ENCODE peak calls at places on chromosome 19, in five cellular contexts. L is mesenchymal stem cell, J is H1, N is H9, B is trophoblast cell. T is an unnamed sample.

GRCh38 chr19:35644987-35645679 is 3.0 kb upstream of the COX6B1 start:
- DNase-seq in L (no peak), J (peak), N (peak), B (peak), T (peak)

GRCh38 chr19:54096642-54097106 is 3.9 kb downstream of the OSCAR start:
- DNase-seq in L (peak), J (peak), N (peak), B (no peak), T (no peak)

GRCh38 chr19:51681286-51681956 is 11.7 kb upstream of the SPACA6 start:
- DNase-seq in L (peak), J (no peak), N (no peak), B (peak), T (no peak)

GRCh38 chr19:41861846-41862245 is 1.8 kb downstream of the RPS19 start:
- DNase-seq in L (no peak), J (no peak), N (no peak), B (no peak), T (no peak)

GRCh38 chr19:5627395-5627904 is 4.6 kb downstream of the SAFB start:
- DNase-seq in L (peak), J (no peak), N (peak), B (no peak), T (no peak)

GRCh38 chr19:18995804-18996241 is 37.5 kb downstream of the SUGP2 start:
- DNase-seq in L (peak), J (peak), N (peak), B (peak), T (peak)

GRCh38 chr19:19207637-19208582 is 3.8 kb upstream of the NCAN start:
- DNase-seq in L (no peak), J (no peak), N (no peak), B (no peak), T (no peak)

GRCh38 chr19:11223208-11223607 is 16.2 kb upstream of the ANGPTL8 start:
- DNase-seq in L (no peak), J (no peak), N (no peak), B (no peak), T (no peak)

GRCh38 chr19:18294467-18294864 is 13.0 kb upstream of the JUND start:
- DNase-seq in L (no peak), J (no peak), N (peak), B (peak), T (no peak)

GRCh38 chr19:35261356-35262100 is 7.2 kb upstream of the USF2 start:
- DNase-seq in L (no peak), J (no peak), N (peak), B (no peak), T (no peak)

GRCh38 chr19:33268162-33268991 is 34.0 kb downstream of the CEBPA start:
- DNase-seq in L (no peak), J (no peak), N (no peak), B (no peak), T (no peak)

GRCh38 chr19:38441660-38442348 is 8.3 kb downstream of the RYR1 start:
- DNase-seq in L (no peak), J (peak), N (peak), B (no peak), T (no peak)

GRCh38 chr19:3623716-3624115 is 2.9 kb downstream of the CACTIN start:
- DNase-seq in L (no peak), J (no peak), N (no peak), B (no peak), T (no peak)

GRCh38 chr19:29528350-29528945 is 2.7 kb downstream of the VSTM2B start:
- DNase-seq in L (peak), J (peak), N (peak), B (peak), T (peak)

GRCh38 chr19:507286-508203 is at the start of gene TPGS1:
- DNase-seq in L (peak), J (peak), N (peak), B (peak), T (peak)

GRCh38 chr19:38731654-38732301 is 12.5 kb downstream of the CAPN12 start:
- DNase-seq in L (no peak), J (no peak), N (peak), B (no peak), T (no peak)

GRCh38 chr19:56566904-56567273 is 379 bp upstream of the ZNF470 start:
- DNase-seq in L (no peak), J (no peak), N (peak), B (peak), T (no peak)

GRCh38 chr19:14496849-14497346 is 971 bp upstream of the GIPC1 start:
- DNase-seq in L (no peak), J (no peak), N (no peak), B (no peak), T (no peak)

GRCh38 chr19:14507704-14508246 is 10.4 kb downstream of the DNAJB1 start:
- DNase-seq in L (peak), J (no peak), N (no peak), B (peak), T (no peak)

GRCh38 chr19:6402058-6402457 is 9.1 kb upstream of the GTF2F1 start:
- DNase-seq in L (no peak), J (no peak), N (no peak), B (no peak), T (no peak)

GRCh38 chr19:19487077-19488040 is 28.0 kb downstream of the TSSK6 start:
- DNase-seq in L (no peak), J (no peak), N (no peak), B (no peak), T (no peak)

GRCh38 chr19:54594737-54595136 is 1.3 kb downstream of the LILRA1 start:
- DNase-seq in L (no peak), J (no peak), N (no peak), B (no peak), T (no peak)

GRCh38 chr19:39676004-39676403 is 20.3 kb downstream of the LGALS16 start:
- DNase-seq in L (no peak), J (peak), N (no peak), B (no peak), T (no peak)

GRCh38 chr19:4457654-4458406 is at the start of gene UBXN6:
- DNase-seq in L (peak), J (peak), N (peak), B (peak), T (peak)

GRCh38 chr19:3523361-3524074 is 15.5 kb upstream of the TEKTIP1 start:
- DNase-seq in L (no peak), J (no peak), N (no peak), B (no peak), T (no peak)

GRCh38 chr19:3804429-3804828 is 18.2 kb upstream of the MATK start:
- DNase-seq in L (no peak), J (no peak), N (no peak), B (no peak), T (no peak)

GRCh38 chr19:47081095-47081494 is 32.5 kb downstream of the ZC3H4 start:
- DNase-seq in L (no peak), J (no peak), N (no peak), B (peak), T (no peak)

GRCh38 chr19:33248954-33249613 is 23.4 kb upstream of the SLC7A10 start:
- DNase-seq in L (no peak), J (no peak), N (no peak), B (peak), T (no peak)

GRCh38 chr19:41309225-41310030 is 544 bp upstream of the CCDC97 start:
- DNase-seq in L (peak), J (peak), N (no peak), B (no peak), T (no peak)

GRCh38 chr19:52710538-52710937 is 24.3 kb downstream of the ZNF611 start:
- DNase-seq in L (no peak), J (no peak), N (no peak), B (no peak), T (no peak)

GRCh38 chr19:17264641-17264979 is at the start of gene USHBP1:
- DNase-seq in L (no peak), J (peak), N (peak), B (no peak), T (no peak)

GRCh38 chr19:49441960-49442350 is 628 bp upstream of the SLC17A7 start:
- DNase-seq in L (no peak), J (no peak), N (no peak), B (no peak), T (no peak)

GRCh38 chr19:7373862-7374261 is 25.1 kb downstream of the ARHGEF18 start:
- DNase-seq in L (peak), J (no peak), N (peak), B (peak), T (no peak)

GRCh38 chr19:14479985-14480694 is 5.0 kb upstream of the PTGER1 start:
- DNase-seq in L (peak), J (peak), N (peak), B (peak), T (peak)

DNA sequence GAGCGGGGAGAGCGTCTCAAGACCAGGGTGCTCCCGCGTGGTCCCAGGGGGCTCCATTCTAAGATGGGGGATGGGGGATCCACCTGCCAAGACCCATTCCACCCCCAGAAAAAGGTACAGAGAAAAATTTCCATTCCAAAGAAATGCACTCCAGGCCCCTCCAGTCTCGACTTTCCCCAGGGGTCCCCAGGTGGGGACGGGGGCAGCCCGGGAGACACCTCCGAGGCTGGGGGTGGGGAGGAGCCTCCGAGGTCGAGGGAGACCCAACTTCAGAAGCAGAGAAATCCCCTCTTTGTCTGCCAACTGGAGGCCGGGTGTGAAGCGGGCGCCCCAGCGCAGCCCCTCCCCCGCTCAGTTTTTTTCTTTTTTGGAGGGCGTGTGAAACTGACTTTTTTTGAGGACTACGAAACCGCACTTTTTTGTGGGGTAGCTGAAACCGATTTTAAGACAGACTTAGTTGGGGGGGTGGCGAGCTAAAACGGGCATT is 1.3 kb downstream of the TCF3 start:
- DNase-seq in L (peak), J (peak), N (no peak), B (no peak), T (peak)
- H2AK5ac ChIP-seq in L (no peak), J (peak), N (no peak), B (peak), T (peak)

GRCh38 chr19:2381151-2381822 is 21.2 kb downstream of the TMPRSS9 start:
- DNase-seq in L (peak), J (no peak), N (no peak), B (no peak), T (peak)

GRCh38 chr19:2380567-2380966 is 20.5 kb downstream of the TMPRSS9 start:
- DNase-seq in L (no peak), J (no peak), N (no peak), B (no peak), T (no peak)

GRCh38 chr19:2374808-2375207 is 14.7 kb downstream of the TMPRSS9 start:
- DNase-seq in L (no peak), J (no peak), N (no peak), B (no peak), T (no peak)

GRCh38 chr19:2375341-2376121 is 15.5 kb downstream of the TMPRSS9 start:
- DNase-seq in L (no peak), J (no peak), N (no peak), B (no peak), T (no peak)

DNA sequence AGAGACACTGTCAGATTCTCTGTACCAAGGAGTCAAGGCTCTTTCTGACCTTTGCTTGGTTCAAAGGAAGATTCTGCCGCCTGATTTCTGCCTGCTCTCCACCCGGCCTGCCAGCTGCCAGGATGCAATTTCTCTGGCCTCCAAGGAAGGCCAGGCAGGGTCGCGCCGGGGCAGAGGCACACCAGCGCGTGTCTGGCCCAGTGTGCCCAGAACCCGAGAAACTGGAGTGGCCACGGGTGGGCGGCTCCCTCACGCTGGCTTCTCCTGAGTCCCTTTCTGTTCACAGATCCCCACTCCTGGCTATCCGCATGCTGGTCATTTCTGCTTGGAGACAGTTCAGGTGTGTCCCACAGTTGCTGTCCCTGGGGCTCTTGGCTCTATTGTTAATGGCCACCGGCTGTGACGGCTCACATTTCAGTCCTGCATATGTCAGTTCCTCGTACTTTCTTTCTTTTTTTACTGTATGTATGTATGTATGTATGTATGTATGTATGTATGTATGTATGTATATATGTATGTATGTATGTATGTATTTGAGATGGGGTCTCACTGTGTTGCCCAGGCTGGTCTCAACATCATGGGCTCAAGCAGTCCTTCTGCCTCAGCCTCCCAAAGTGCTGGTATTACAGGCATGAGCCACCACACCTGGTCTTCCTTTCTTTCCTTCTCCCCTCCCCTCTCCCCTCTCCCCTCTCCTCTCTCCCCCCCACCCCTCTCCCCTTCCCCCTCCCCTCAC is 16.9 kb downstream of the TMPRSS9 start:
- DNase-seq in L (no peak), J (no peak), N (no peak), B (no peak), T (no peak)
- H2BK12ac ChIP-seq in L (no peak), J (no peak), N (no peak), B (no peak), T (no peak)

DNA sequence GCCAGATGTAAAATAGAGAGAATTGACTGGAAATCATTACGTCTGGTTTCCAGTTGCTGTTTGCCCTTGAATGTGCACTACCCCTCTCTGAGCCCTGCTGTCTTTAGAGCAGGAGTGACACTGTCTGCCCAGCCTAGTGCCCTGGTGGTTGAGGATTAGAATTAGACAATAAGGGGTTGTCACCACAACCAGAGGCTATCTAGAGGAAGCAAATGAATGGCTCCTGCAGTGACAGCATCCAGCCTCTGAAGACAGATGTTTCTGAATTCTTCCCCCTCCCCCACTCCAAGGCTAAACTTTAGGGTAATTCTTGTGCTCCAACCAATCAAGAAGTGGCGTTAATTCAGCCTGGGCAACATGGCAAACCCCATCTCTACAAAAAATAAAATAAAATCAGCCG is 2.0 kb downstream of the RAB8A start:
- DNase-seq in L (no peak), J (no peak), N (no peak), B (no peak), T (no peak)
- H3K9ac ChIP-seq in L (no peak), J (no peak), N (no peak), B (no peak), T (no peak)

DNA sequence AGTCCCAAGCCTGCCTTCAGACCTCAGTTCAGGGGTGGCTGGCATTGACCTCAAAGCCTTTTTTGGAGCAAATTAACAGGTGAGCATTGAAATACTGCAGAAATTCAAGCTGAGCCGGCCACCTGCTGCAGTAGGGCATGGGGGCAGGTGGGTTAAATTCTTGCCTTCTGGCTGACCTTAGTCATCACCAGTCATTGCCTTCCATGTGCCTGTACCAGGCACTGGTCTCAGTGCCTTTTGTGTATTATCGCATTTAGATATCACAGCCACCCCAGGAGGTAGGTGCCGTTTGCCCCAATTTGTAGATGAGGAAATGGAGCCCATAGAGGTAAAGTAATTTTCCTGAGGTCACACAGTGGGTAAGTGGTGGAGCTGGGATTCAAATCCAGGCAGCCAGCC is 7.2 kb downstream of the PPP1R37 start:
- DNase-seq in L (no peak), J (no peak), N (no peak), B (no peak), T (no peak)
- H2AK5ac ChIP-seq in L (no peak), J (no peak), N (no peak), B (no peak), T (no peak)